ENCODE peak calls at places on chromosomes 5 and 9, in ten cellular contexts. Q is stimulated activated naive CD4-positive, alpha-beta T cell; D is HuH-7.5; M is upper lobe of right lung; P is T-helper 1 cell; Y is CD8-positive, alpha-beta memory T cell; L is HEK293T; O is transverse colon; K is NCI-H187; B is hippocampal formation. N is an unnamed sample.

GRCh38 chr9:131661954-131662621 is 77.8 kb downstream of the RAPGEF1 start:
- DNase-seq in Q (peak), L (no peak), Y (peak), B (no peak), O (no peak), D (no peak), M (no peak), K (no peak), P (peak), N (no peak)

GRCh38 chr5:129172561-129172960 is 78.0 kb downstream of the ISOC1 start:
- DNase-seq in K (no peak), B (peak), Q (no peak), Y (no peak), D (no peak), O (no peak), M (no peak), P (no peak), L (no peak), N (no peak)

GRCh38 chr9:79969866-79970265 is 398.1 kb downstream of the TLE4 start:
- DNase-seq in Q (no peak), B (no peak), K (no peak), L (no peak), M (no peak), P (no peak), Y (no peak), D (no peak), O (no peak), N (no peak)

GRCh38 chr9:2655411-2655901 is 33.9 kb downstream of the VLDLR start:
- DNase-seq in K (no peak), O (no peak), P (peak), D (no peak), Q (no peak), Y (peak), B (no peak), M (no peak), L (no peak), N (peak)

GRCh38 chr5:142434322-142434612 is 109.4 kb upstream of the SPRY4 start:
- DNase-seq in Y (no peak), L (no peak), K (no peak), M (no peak), B (no peak), Q (no peak), D (no peak), O (no peak), P (no peak), N (no peak)

GRCh38 chr5:151474799-151475198 is 27.4 kb downstream of the SLC36A1 start:
- DNase-seq in Q (no peak), D (no peak), O (no peak), B (no peak), P (no peak), L (no peak), M (no peak), K (no peak), Y (no peak), N (no peak)

GRCh38 chr5:160001051-160001450 is 7.9 kb upstream of the TTC1 start:
- DNase-seq in O (no peak), B (no peak), L (no peak), Y (no peak), Q (no peak), K (no peak), M (no peak), D (no peak), P (no peak), N (no peak)

GRCh38 chr5:103461223-103461622 is 101.4 kb downstream of the NUDT12 start:
- DNase-seq in M (no peak), P (no peak), Q (no peak), L (no peak), D (no peak), B (no peak), Y (no peak), K (no peak), O (no peak), N (no peak)

GRCh38 chr9:108057421-108058136 is 568.0 kb upstream of the KLF4 start:
- DNase-seq in K (no peak), M (no peak), Y (no peak), P (no peak), L (no peak), B (no peak), Q (no peak), D (no peak), O (peak), N (no peak)

GRCh38 chr5:174457141-174457678 is 267.2 kb upstream of the MSX2 start:
- DNase-seq in Y (no peak), D (no peak), K (no peak), L (no peak), B (no peak), M (no peak), P (no peak), Q (no peak), O (no peak), N (no peak)

GRCh38 chr5:86878250-86878649 is 260.5 kb downstream of the COX7C start:
- DNase-seq in K (no peak), Q (no peak), D (no peak), P (no peak), L (peak), Y (no peak), M (no peak), B (no peak), O (no peak), N (no peak)

GRCh38 chr5:138051441-138052296 is 18.8 kb upstream of the FAM13B start:
- DNase-seq in K (no peak), Y (no peak), P (no peak), B (no peak), Q (no peak), O (no peak), M (no peak), L (no peak), D (no peak), N (no peak)

GRCh38 chr5:173568703-173569102 is 47.7 kb downstream of the BOD1 start:
- DNase-seq in O (no peak), K (no peak), Y (no peak), M (no peak), P (no peak), L (no peak), Q (no peak), D (no peak), B (no peak), N (no peak)